ENCODE peak calls at places on chromosomes 4 and X, in ten cellular contexts. Z is aorta; Q is HS-5; I is ovary; P is GM19239; B is left ventricle myocardium superior; W is activated CD4-positive, alpha-beta T cell treated with anti-CD3 and anti-CD28 coated beads for 4 hours; H is lung microvascular endothelial cell; N is choroid plexus epithelial cell; F is foreskin melanocyte. V is an unnamed sample.

GRCh38 chr4:10074767-10075105 is 41.9 kb downstream of the WDR1 start:
- DNase-seq in W (no peak), B (no peak), N (peak), H (peak), P (no peak), Q (no peak), Z (no peak), I (no peak), F (no peak), V (no peak)

GRCh38 chrX:46279214-46279924 is 265.9 kb downstream of the ZNF674 start:
- DNase-seq in H (no peak), W (peak), N (no peak), Z (no peak), F (peak), P (no peak), Q (no peak), I (no peak), B (no peak), V (no peak)

GRCh38 chr4:1008840-1009646 is 2.4 kb upstream of the FGFRL1 start:
- DNase-seq in I (peak), N (no peak), Q (no peak), W (peak), B (peak), P (no peak), H (no peak), F (no peak), Z (no peak), V (no peak)

GRCh38 chr4:3469386-3470243 is 6.5 kb downstream of the DOK7 start:
- DNase-seq in P (no peak), W (no peak), F (no peak), I (no peak), H (no peak), B (peak), Q (no peak), N (no peak), Z (no peak), V (no peak)

GRCh38 chr4:6525474-6525873 is 49.5 kb upstream of the MAN2B2 start:
- DNase-seq in N (no peak), Z (no peak), P (no peak), B (no peak), F (no peak), Q (no peak), I (no peak), H (no peak), W (no peak), V (no peak)

GRCh38 chr4:175190654-175191053 is 272.5 kb downstream of the ADAM29 start:
- DNase-seq in F (no peak), I (no peak), H (no peak), W (no peak), P (no peak), Z (no peak), B (no peak), N (no peak), Q (no peak), V (no peak)

GRCh38 chrX:153968754-153969124 is 2.9 kb downstream of the HCFC1 start:
- DNase-seq in Q (no peak), B (no peak), F (no peak), H (no peak), W (peak), N (no peak), I (peak), P (no peak), Z (no peak), V (no peak)

GRCh38 chr4:3767569-3768288 is 1.5 kb downstream of the ADRA2C start:
- DNase-seq in N (peak), I (no peak), F (no peak), W (no peak), P (no peak), H (peak), Q (no peak), B (peak), Z (no peak), V (no peak)

GRCh38 chrX:104135677-104136076 is 21.1 kb downstream of the SLC25A53 start:
- DNase-seq in I (no peak), B (no peak), P (no peak), H (no peak), N (peak), Z (no peak), W (no peak), Q (no peak), F (no peak), V (no peak)

GRCh38 chrX:22171287-22172060 is 101.2 kb upstream of the CBLL2 start:
- DNase-seq in B (no peak), F (no peak), W (no peak), N (no peak), Q (no peak), Z (no peak), H (no peak), P (no peak), I (no peak), V (no peak)

GRCh38 chrX:56765816-56766553 is 36.9 kb downstream of the NBDY start:
- DNase-seq in W (no peak), I (no peak), N (no peak), H (no peak), Z (no peak), B (no peak), P (no peak), Q (no peak), F (no peak), V (no peak)

GRCh38 chr4:185396724-185397402 is at the start of gene ANKRD37:
- DNase-seq in Z (peak), H (peak), P (no peak), W (no peak), N (peak), I (no peak), F (no peak), Q (no peak), B (peak), V (no peak)

GRCh38 chr4:73378887-73379286 is 25.2 kb upstream of the ALB start:
- DNase-seq in Z (no peak), Q (no peak), F (no peak), N (no peak), H (no peak), P (no peak), I (no peak), W (no peak), B (no peak), V (no peak)

GRCh38 chr4:87209182-87209581 is 11.2 kb downstream of the KLHL8 start:
- DNase-seq in B (no peak), N (no peak), I (no peak), Q (no peak), H (no peak), F (no peak), W (no peak), P (no peak), Z (no peak), V (no peak)

GRCh38 chrX:155745792-155746191 is 133.0 kb upstream of the TMLHE start:
- DNase-seq in I (peak), Z (no peak), Q (no peak), B (peak), F (peak), N (peak), H (peak), P (no peak), W (no peak), V (no peak)